ENCODE peak calls at places on chromosome 7, in eight cellular contexts. One of them, this sample, is unnamed.
A peak's percentile ranks its signal among the peaks of the same experiment; 100 is the strongest.

GRCh38 chr7:54581511-54581910 is 39.3 kb downstream of the VSTM2A start:
- DNase-seq in NAMALWA: no peak
- DNase-seq in activated naive CD4-positive, alpha-beta T cell treated with anti-CD3 and anti-CD28 coated beads, Interleukin-2, amount 10 ng/mL, durations not matched to agents 7 days and 5 days: no peak
- DNase-seq in NCI-H1694: no peak
- DNase-seq in AG04450: no peak
- DNase-seq in dermis blood vessel endothelial cell: no peak
- DNase-seq in substantia nigra: no peak
- DNase-seq in DMS53: no peak
- DNase-seq in this sample: no peak

GRCh38 chr7:92244803-92245486 is 769 bp downstream of the KRIT1 start:
- DNase-seq in NAMALWA: peak; percentile 66
- DNase-seq in activated naive CD4-positive, alpha-beta T cell treated with anti-CD3 and anti-CD28 coated beads, Interleukin-2, amount 10 ng/mL, durations not matched to agents 7 days and 5 days: no peak
- DNase-seq in NCI-H1694: no peak
- DNase-seq in AG04450: no peak
- DNase-seq in dermis blood vessel endothelial cell: peak; percentile 2
- DNase-seq in substantia nigra: no peak
- DNase-seq in DMS53: peak; percentile 62
- DNase-seq in this sample: no peak

GRCh38 chr7:25196132-25196896 is 32.0 kb downstream of the NPVF start:
- DNase-seq in NAMALWA: no peak
- DNase-seq in activated naive CD4-positive, alpha-beta T cell treated with anti-CD3 and anti-CD28 coated beads, Interleukin-2, amount 10 ng/mL, durations not matched to agents 7 days and 5 days: no peak
- DNase-seq in NCI-H1694: no peak
- DNase-seq in AG04450: no peak
- DNase-seq in dermis blood vessel endothelial cell: peak; percentile 4
- DNase-seq in substantia nigra: no peak
- DNase-seq in DMS53: no peak
- DNase-seq in this sample: no peak

GRCh38 chr7:322708-323111 is 32.7 kb downstream of the FOXL3 start:
- DNase-seq in NAMALWA: no peak
- DNase-seq in activated naive CD4-positive, alpha-beta T cell treated with anti-CD3 and anti-CD28 coated beads, Interleukin-2, amount 10 ng/mL, durations not matched to agents 7 days and 5 days: peak; percentile 12
- DNase-seq in NCI-H1694: no peak
- DNase-seq in AG04450: no peak
- DNase-seq in dermis blood vessel endothelial cell: no peak
- DNase-seq in substantia nigra: no peak
- DNase-seq in DMS53: no peak
- DNase-seq in this sample: no peak

GRCh38 chr7:133742709-133743538 is 384.2 kb upstream of the LRGUK start:
- DNase-seq in NAMALWA: peak; percentile 52
- DNase-seq in activated naive CD4-positive, alpha-beta T cell treated with anti-CD3 and anti-CD28 coated beads, Interleukin-2, amount 10 ng/mL, durations not matched to agents 7 days and 5 days: no peak
- DNase-seq in NCI-H1694: peak; percentile 23
- DNase-seq in AG04450: no peak
- DNase-seq in dermis blood vessel endothelial cell: peak; percentile 55
- DNase-seq in substantia nigra: no peak
- DNase-seq in DMS53: peak; percentile 37
- DNase-seq in this sample: no peak

GRCh38 chr7:149188213-149188612 is 7.1 kb upstream of the ZNF282 start:
- DNase-seq in NAMALWA: no peak
- DNase-seq in activated naive CD4-positive, alpha-beta T cell treated with anti-CD3 and anti-CD28 coated beads, Interleukin-2, amount 10 ng/mL, durations not matched to agents 7 days and 5 days: no peak
- DNase-seq in NCI-H1694: no peak
- DNase-seq in AG04450: no peak
- DNase-seq in dermis blood vessel endothelial cell: no peak
- DNase-seq in substantia nigra: no peak
- DNase-seq in DMS53: no peak
- DNase-seq in this sample: no peak

GRCh38 chr7:26474596-26474995 is 182.9 kb downstream of the SNX10 start:
- DNase-seq in NAMALWA: no peak
- DNase-seq in activated naive CD4-positive, alpha-beta T cell treated with anti-CD3 and anti-CD28 coated beads, Interleukin-2, amount 10 ng/mL, durations not matched to agents 7 days and 5 days: no peak
- DNase-seq in NCI-H1694: no peak
- DNase-seq in AG04450: no peak
- DNase-seq in dermis blood vessel endothelial cell: no peak
- DNase-seq in substantia nigra: no peak
- DNase-seq in DMS53: no peak
- DNase-seq in this sample: no peak

GRCh38 chr7:80870806-80871205 is 48.0 kb downstream of the SEMA3C start:
- DNase-seq in NAMALWA: no peak
- DNase-seq in activated naive CD4-positive, alpha-beta T cell treated with anti-CD3 and anti-CD28 coated beads, Interleukin-2, amount 10 ng/mL, durations not matched to agents 7 days and 5 days: no peak
- DNase-seq in NCI-H1694: no peak
- DNase-seq in AG04450: no peak
- DNase-seq in dermis blood vessel endothelial cell: no peak
- DNase-seq in substantia nigra: no peak
- DNase-seq in DMS53: no peak
- DNase-seq in this sample: no peak

GRCh38 chr7:106180721-106181120 is 68.6 kb upstream of the SYPL1 start:
- DNase-seq in NAMALWA: no peak
- DNase-seq in activated naive CD4-positive, alpha-beta T cell treated with anti-CD3 and anti-CD28 coated beads, Interleukin-2, amount 10 ng/mL, durations not matched to agents 7 days and 5 days: no peak
- DNase-seq in NCI-H1694: no peak
- DNase-seq in AG04450: no peak
- DNase-seq in dermis blood vessel endothelial cell: no peak
- DNase-seq in substantia nigra: no peak
- DNase-seq in DMS53: peak; percentile 26
- DNase-seq in this sample: no peak

GRCh38 chr7:97012293-97013005 is 7.1 kb downstream of the DLX6 start:
- DNase-seq in NAMALWA: no peak
- DNase-seq in activated naive CD4-positive, alpha-beta T cell treated with anti-CD3 and anti-CD28 coated beads, Interleukin-2, amount 10 ng/mL, durations not matched to agents 7 days and 5 days: no peak
- DNase-seq in NCI-H1694: no peak
- DNase-seq in AG04450: no peak
- DNase-seq in dermis blood vessel endothelial cell: no peak
- DNase-seq in substantia nigra: no peak
- DNase-seq in DMS53: no peak
- DNase-seq in this sample: no peak

GRCh38 chr7:27346531-27347260 is 104.1 kb downstream of the EVX1 start:
- DNase-seq in NAMALWA: no peak
- DNase-seq in activated naive CD4-positive, alpha-beta T cell treated with anti-CD3 and anti-CD28 coated beads, Interleukin-2, amount 10 ng/mL, durations not matched to agents 7 days and 5 days: no peak
- DNase-seq in NCI-H1694: no peak
- DNase-seq in AG04450: peak; percentile 34
- DNase-seq in dermis blood vessel endothelial cell: no peak
- DNase-seq in substantia nigra: no peak
- DNase-seq in DMS53: peak; percentile 94
- DNase-seq in this sample: no peak

GRCh38 chr7:117623606-117624005 is 143.8 kb downstream of the CFTR start:
- DNase-seq in NAMALWA: no peak
- DNase-seq in activated naive CD4-positive, alpha-beta T cell treated with anti-CD3 and anti-CD28 coated beads, Interleukin-2, amount 10 ng/mL, durations not matched to agents 7 days and 5 days: no peak
- DNase-seq in NCI-H1694: peak; percentile 35
- DNase-seq in AG04450: no peak
- DNase-seq in dermis blood vessel endothelial cell: no peak
- DNase-seq in substantia nigra: no peak
- DNase-seq in DMS53: no peak
- DNase-seq in this sample: no peak

GRCh38 chr7:115825736-115826135 is 204.8 kb downstream of the TFEC start:
- DNase-seq in NAMALWA: no peak
- DNase-seq in activated naive CD4-positive, alpha-beta T cell treated with anti-CD3 and anti-CD28 coated beads, Interleukin-2, amount 10 ng/mL, durations not matched to agents 7 days and 5 days: no peak
- DNase-seq in NCI-H1694: no peak
- DNase-seq in AG04450: no peak
- DNase-seq in dermis blood vessel endothelial cell: no peak
- DNase-seq in substantia nigra: no peak
- DNase-seq in DMS53: no peak
- DNase-seq in this sample: no peak

GRCh38 chr7:12031638-12032037 is 179.5 kb upstream of the TMEM106B start:
- DNase-seq in NAMALWA: no peak
- DNase-seq in activated naive CD4-positive, alpha-beta T cell treated with anti-CD3 and anti-CD28 coated beads, Interleukin-2, amount 10 ng/mL, durations not matched to agents 7 days and 5 days: no peak
- DNase-seq in NCI-H1694: no peak
- DNase-seq in AG04450: peak; percentile 0
- DNase-seq in dermis blood vessel endothelial cell: peak; percentile 31
- DNase-seq in substantia nigra: no peak
- DNase-seq in DMS53: peak; percentile 45
- DNase-seq in this sample: no peak

GRCh38 chr7:131110294-131111080 is 217.2 kb upstream of the MKLN1 start:
- DNase-seq in NAMALWA: no peak
- DNase-seq in activated naive CD4-positive, alpha-beta T cell treated with anti-CD3 and anti-CD28 coated beads, Interleukin-2, amount 10 ng/mL, durations not matched to agents 7 days and 5 days: no peak
- DNase-seq in NCI-H1694: no peak
- DNase-seq in AG04450: no peak
- DNase-seq in dermis blood vessel endothelial cell: peak; percentile 40
- DNase-seq in substantia nigra: peak; percentile 35
- DNase-seq in DMS53: peak; percentile 83
- DNase-seq in this sample: no peak

GRCh38 chr7:13099197-13099795 is 411.9 kb downstream of the ARL4A start:
- DNase-seq in NAMALWA: no peak
- DNase-seq in activated naive CD4-positive, alpha-beta T cell treated with anti-CD3 and anti-CD28 coated beads, Interleukin-2, amount 10 ng/mL, durations not matched to agents 7 days and 5 days: no peak
- DNase-seq in NCI-H1694: no peak
- DNase-seq in AG04450: no peak
- DNase-seq in dermis blood vessel endothelial cell: no peak
- DNase-seq in substantia nigra: no peak
- DNase-seq in DMS53: peak; percentile 68
- DNase-seq in this sample: no peak

GRCh38 chr7:158778476-158778875 is 50.8 kb downstream of the ESYT2 start:
- DNase-seq in NAMALWA: no peak
- DNase-seq in activated naive CD4-positive, alpha-beta T cell treated with anti-CD3 and anti-CD28 coated beads, Interleukin-2, amount 10 ng/mL, durations not matched to agents 7 days and 5 days: no peak
- DNase-seq in NCI-H1694: no peak
- DNase-seq in AG04450: peak; percentile 16
- DNase-seq in dermis blood vessel endothelial cell: no peak
- DNase-seq in substantia nigra: no peak
- DNase-seq in DMS53: no peak
- DNase-seq in this sample: no peak

GRCh38 chr7:28408105-28408973 is 4.0 kb upstream of the CREB5 start:
- DNase-seq in NAMALWA: peak; percentile 16
- DNase-seq in activated naive CD4-positive, alpha-beta T cell treated with anti-CD3 and anti-CD28 coated beads, Interleukin-2, amount 10 ng/mL, durations not matched to agents 7 days and 5 days: no peak
- DNase-seq in NCI-H1694: no peak
- DNase-seq in AG04450: no peak
- DNase-seq in dermis blood vessel endothelial cell: no peak
- DNase-seq in substantia nigra: peak; percentile 40
- DNase-seq in DMS53: peak; percentile 83
- DNase-seq in this sample: no peak

GRCh38 chr7:77651544-77652162 is 44.6 kb upstream of the RSBN1L start:
- DNase-seq in NAMALWA: peak; percentile 85
- DNase-seq in activated naive CD4-positive, alpha-beta T cell treated with anti-CD3 and anti-CD28 coated beads, Interleukin-2, amount 10 ng/mL, durations not matched to agents 7 days and 5 days: peak; percentile 38
- DNase-seq in NCI-H1694: peak; percentile 42
- DNase-seq in AG04450: no peak
- DNase-seq in dermis blood vessel endothelial cell: peak; percentile 66
- DNase-seq in substantia nigra: no peak
- DNase-seq in DMS53: peak; percentile 71
- DNase-seq in this sample: no peak

This sample was measured in effector memory CD4-positive, alpha-beta T cell.